ENCODE peak calls at places on chromosome 14, in seven cellular contexts. R, P, Y, H, F, X and V are unnamed samples.

GRCh38 chr14:104335176-104335575 is 196.8 kb downstream of the KIF26A start:
- DNase-seq in R (no peak), P (no peak), Y (no peak), H (no peak), F (no peak), X (no peak), V (no peak)

GRCh38 chr14:69660344-69661193 is 49.2 kb downstream of the SUSD6 start:
- DNase-seq in R (no peak), P (no peak), Y (no peak), H (no peak), F (no peak), X (no peak), V (no peak)

GRCh38 chr14:52446355-52446754 is 106.0 kb downstream of the TXNDC16 start:
- DNase-seq in R (no peak), P (peak), Y (no peak), H (no peak), F (no peak), X (no peak), V (no peak)

GRCh38 chr14:80427101-80427500 is 215.8 kb upstream of the DIO2 start:
- DNase-seq in R (no peak), P (no peak), Y (no peak), H (no peak), F (no peak), X (no peak), V (no peak)

GRCh38 chr14:60094306-60094897 is 2.7 kb downstream of the PCNX4 start:
- DNase-seq in R (peak), P (no peak), Y (no peak), H (no peak), F (peak), X (no peak), V (no peak)

GRCh38 chr14:105430535-105430934 is 10.9 kb downstream of the MTA1 start:
- DNase-seq in R (no peak), P (no peak), Y (peak), H (no peak), F (no peak), X (no peak), V (no peak)

GRCh38 chr14:72651081-72651480 is 242.8 kb downstream of the DPF3 start:
- DNase-seq in R (no peak), P (no peak), Y (no peak), H (no peak), F (peak), X (no peak), V (no peak)

GRCh38 chr14:99128185-99128584 is 143.8 kb downstream of the BCL11B start:
- DNase-seq in R (no peak), P (no peak), Y (no peak), H (no peak), F (no peak), X (no peak), V (no peak)

GRCh38 chr14:104866451-104867370 is 1.6 kb downstream of the CEP170B start:
- DNase-seq in R (no peak), P (no peak), Y (no peak), H (no peak), F (no peak), X (no peak), V (no peak)

GRCh38 chr14:96409701-96410100 is 17.8 kb downstream of the AK7 start:
- DNase-seq in R (no peak), P (no peak), Y (no peak), H (no peak), F (no peak), X (no peak), V (no peak)

GRCh38 chr14:34580381-34580780 is 40.9 kb upstream of the EAPP start:
- DNase-seq in R (no peak), P (no peak), Y (no peak), H (no peak), F (no peak), X (no peak), V (no peak)

GRCh38 chr14:105275267-105275946 is 25.4 kb downstream of the BRF1 start:
- DNase-seq in R (no peak), P (no peak), Y (peak), H (no peak), F (peak), X (no peak), V (no peak)

GRCh38 chr14:69749956-69750355 is 17.0 kb upstream of the SRSF5 start:
- DNase-seq in R (no peak), P (no peak), Y (no peak), H (no peak), F (no peak), X (no peak), V (no peak)

GRCh38 chr14:37168721-37169120 is 3.7 kb downstream of the SLC25A21 start:
- DNase-seq in R (no peak), P (no peak), Y (no peak), H (no peak), F (no peak), X (no peak), V (no peak)

GRCh38 chr14:94819531-94819930 is 49.6 kb upstream of the GSC start:
- DNase-seq in R (no peak), P (no peak), Y (no peak), H (no peak), F (no peak), X (no peak), V (no peak)

GRCh38 chr14:103144085-103144484 is 20.8 kb downstream of the TNFAIP2 start:
- DNase-seq in R (no peak), P (no peak), Y (no peak), H (no peak), F (no peak), X (no peak), V (peak)

GRCh38 chr14:63964063-63964462 is 111.3 kb downstream of the SYNE2 start:
- DNase-seq in R (no peak), P (peak), Y (no peak), H (no peak), F (no peak), X (no peak), V (no peak)

GRCh38 chr14:91335191-91336092 is 82.2 kb downstream of the CCDC88C start:
- DNase-seq in R (no peak), P (no peak), Y (no peak), H (no peak), F (no peak), X (no peak), V (no peak)

GRCh38 chr14:29518335-29518734 is 409.3 kb downstream of the PRKD1 start:
- DNase-seq in R (no peak), P (peak), Y (no peak), H (no peak), F (no peak), X (no peak), V (peak)

GRCh38 chr14:95265106-95266094 is 54.3 kb downstream of the CLMN start:
- DNase-seq in R (peak), P (peak), Y (peak), H (no peak), F (peak), X (no peak), V (peak)

GRCh38 chr14:76697246-76697645 is 64.0 kb upstream of the VASH1 start:
- DNase-seq in R (no peak), P (no peak), Y (no peak), H (no peak), F (no peak), X (no peak), V (no peak)

GRCh38 chr14:102777711-102778615 is 714 bp downstream of the TRAF3 start:
- DNase-seq in R (no peak), P (no peak), Y (peak), H (no peak), F (no peak), X (no peak), V (no peak)

GRCh38 chr14:53408175-53408879 is 255.2 kb upstream of the DDHD1 start:
- DNase-seq in R (no peak), P (no peak), Y (no peak), H (no peak), F (no peak), X (no peak), V (no peak)

GRCh38 chr14:77457115-77457521 is 283 bp downstream of the VIPAS39 start:
- DNase-seq in R (no peak), P (no peak), Y (no peak), H (no peak), F (no peak), X (no peak), V (no peak)